ENCODE peak calls at places on chromosomes 6 and 20, in four cellular contexts. One of them, this sample, is unnamed.

GRCh38 chr20:54398814-54399213 is 76.6 kb upstream of the DOK5 start:
- DNase-seq in Panc1: no peak
- DNase-seq in neural crest cell: no peak
- DNase-seq in NCI-H1105: no peak
- DNase-seq in this sample: no peak

GRCh38 chr6:111980979-111981378 is 72.9 kb upstream of the CCN6 start:
- DNase-seq in neural crest cell: no peak
- DNase-seq in NCI-H1105: no peak
- DNase-seq in Panc1: no peak
- DNase-seq in this sample: no peak

GRCh38 chr20:19259182-19259591 is 46.7 kb downstream of the SLC24A3 start:
- DNase-seq in NCI-H1105: no peak
- DNase-seq in neural crest cell: no peak
- DNase-seq in Panc1: no peak
- DNase-seq in this sample: no peak

GRCh38 chr6:7341989-7342742 is 29.2 kb upstream of the SSR1 start:
- DNase-seq in Panc1: no peak
- DNase-seq in neural crest cell: no peak
- DNase-seq in NCI-H1105: no peak
- DNase-seq in this sample: peak

GRCh38 chr20:2336471-2336870 is 40.7 kb downstream of the TGM3 start:
- DNase-seq in Panc1: no peak
- DNase-seq in NCI-H1105: no peak
- DNase-seq in neural crest cell: no peak
- DNase-seq in this sample: no peak

GRCh38 chr6:129279343-129280104 is 396.6 kb downstream of the LAMA2 start:
- DNase-seq in NCI-H1105: no peak
- DNase-seq in neural crest cell: no peak
- DNase-seq in Panc1: no peak
- DNase-seq in this sample: no peak

GRCh38 chr20:35443003-35443402 is 5.0 kb upstream of the GDF5 start:
- DNase-seq in Panc1: no peak
- DNase-seq in neural crest cell: no peak
- DNase-seq in NCI-H1105: no peak
- DNase-seq in this sample: no peak

GRCh38 chr6:36542041-36542440 is 5.2 kb downstream of the STK38 start:
- DNase-seq in NCI-H1105: no peak
- DNase-seq in neural crest cell: no peak
- DNase-seq in Panc1: no peak
- DNase-seq in this sample: no peak

GRCh38 chr20:49627329-49627761 is 59.4 kb upstream of the PTGIS start:
- DNase-seq in neural crest cell: no peak
- DNase-seq in NCI-H1105: no peak
- DNase-seq in Panc1: no peak
- DNase-seq in this sample: no peak

GRCh38 chr6:23690650-23691049 is 435.4 kb upstream of the NRSN1 start:
- DNase-seq in Panc1: no peak
- DNase-seq in NCI-H1105: peak
- DNase-seq in neural crest cell: no peak
- DNase-seq in this sample: no peak

GRCh38 chr6:116682334-116682712 is 1.3 kb downstream of the KPNA5 start:
- DNase-seq in Panc1: no peak
- DNase-seq in NCI-H1105: peak
- DNase-seq in neural crest cell: no peak
- DNase-seq in this sample: no peak

GRCh38 chr20:61848851-61849250 is 216.8 kb downstream of the TAF4 start:
- DNase-seq in neural crest cell: no peak
- DNase-seq in Panc1: no peak
- DNase-seq in NCI-H1105: no peak
- DNase-seq in this sample: no peak

GRCh38 chr20:48761023-48761785 is 66.6 kb downstream of the PREX1 start:
- DNase-seq in NCI-H1105: no peak
- DNase-seq in neural crest cell: no peak
- DNase-seq in Panc1: no peak
- DNase-seq in this sample: no peak